ENCODE peak calls at places on chromosomes 13 and 19, in eight cellular contexts. F is fibroblast of lung, B is GM12878, N is SK-N-MC, J is GM23248, I is endothelial cell of umbilical vein, D is neuronal stem cell, V is kidney. Z is an unnamed sample.

GRCh38 chr19:57210381-57210780 is 19.1 kb downstream of the ZNF264 start:
- DNase-seq in I (no peak), D (no peak), N (no peak), V (no peak), J (no peak), B (no peak), F (no peak), Z (no peak)

GRCh38 chr19:6551607-6552450 is 21.0 kb downstream of the TNFSF9 start:
- DNase-seq in J (peak), B (no peak), I (no peak), V (peak), D (no peak), N (no peak), F (no peak), Z (no peak)

GRCh38 chr13:61255035-61255796 is 160.4 kb downstream of the PCDH20 start:
- DNase-seq in F (peak), B (no peak), V (no peak), D (no peak), I (peak), J (no peak), N (no peak), Z (no peak)

GRCh38 chr13:49446473-49446872 is 2.4 kb downstream of the SETDB2 start:
- DNase-seq in V (no peak), I (no peak), J (no peak), B (no peak), N (no peak), F (no peak), D (no peak), Z (no peak)

GRCh38 chr13:73171926-73172325 is 113.1 kb downstream of the KLF5 start:
- DNase-seq in V (no peak), D (no peak), N (no peak), B (no peak), J (peak), F (peak), I (no peak), Z (no peak)

GRCh38 chr19:5000120-5000611 is 31.3 kb downstream of the KDM4B start:
- DNase-seq in D (no peak), N (no peak), B (no peak), V (no peak), F (no peak), I (no peak), J (no peak), Z (no peak)

GRCh38 chr13:47555235-47555634 is 445.8 kb downstream of the SUCLA2 start:
- DNase-seq in D (no peak), F (peak), N (no peak), V (no peak), J (no peak), I (no peak), B (no peak), Z (no peak)

GRCh38 chr13:34011552-34012085 is 193.7 kb downstream of the RFC3 start:
- DNase-seq in V (no peak), B (no peak), I (no peak), D (no peak), J (no peak), F (no peak), N (no peak), Z (no peak)

GRCh38 chr19:45917421-45918091 is 3.0 kb upstream of the NANOS2 start:
- DNase-seq in F (no peak), D (no peak), I (no peak), J (no peak), N (no peak), B (no peak), V (no peak), Z (no peak)

GRCh38 chr13:22232186-22232585 is 561.3 kb downstream of the FGF9 start:
- DNase-seq in D (no peak), V (no peak), I (no peak), J (no peak), F (no peak), N (no peak), B (no peak), Z (no peak)

GRCh38 chr19:19488875-19489690 is 26.3 kb downstream of the TSSK6 start:
- DNase-seq in J (peak), N (peak), B (peak), F (peak), D (peak), V (peak), I (peak), Z (peak)

GRCh38 chr13:20230913-20231838 is 943 bp downstream of the GJB6 start:
- DNase-seq in V (no peak), F (no peak), B (no peak), J (no peak), D (no peak), N (no peak), I (no peak), Z (no peak)

GRCh38 chr13:113187263-113187669 is 21.2 kb downstream of the PCID2 start:
- DNase-seq in J (peak), D (no peak), B (no peak), I (peak), N (no peak), V (peak), F (peak), Z (no peak)

GRCh38 chr13:33204130-33204927 is 81.2 kb downstream of the STARD13 start:
- DNase-seq in I (peak), B (peak), V (no peak), F (peak), N (peak), D (no peak), J (peak), Z (no peak)

GRCh38 chr19:2537544-2537943 is 61.6 kb downstream of the GADD45B start:
- DNase-seq in J (no peak), B (no peak), I (no peak), N (no peak), F (no peak), D (no peak), V (no peak), Z (no peak)

GRCh38 chr19:2045501-2046045 is 5.5 kb downstream of the MKNK2 start:
- DNase-seq in F (no peak), I (no peak), N (no peak), B (no peak), J (no peak), D (no peak), V (peak), Z (no peak)

GRCh38 chr19:15175609-15176008 is 25.2 kb downstream of the NOTCH3 start:
- DNase-seq in N (no peak), B (no peak), V (no peak), D (no peak), F (no peak), J (no peak), I (no peak), Z (no peak)

GRCh38 chr19:18156841-18157464 is 4.0 kb downstream of the PIK3R2 start:
- DNase-seq in V (peak), D (no peak), I (peak), B (no peak), J (peak), F (peak), N (no peak), Z (no peak)

GRCh38 chr19:41928221-41928683 is at the start of gene ERFL:
- DNase-seq in J (peak), B (no peak), D (no peak), I (no peak), F (no peak), V (no peak), N (no peak), Z (peak)

GRCh38 chr19:51980116-51980736 is 6.4 kb downstream of the ZNF350 start:
- DNase-seq in N (no peak), I (no peak), D (no peak), B (no peak), J (no peak), V (no peak), F (no peak), Z (no peak)

GRCh38 chr13:63336549-63336948 is 1920.9 kb upstream of the PCDH20 start:
- DNase-seq in D (no peak), F (no peak), N (no peak), B (no peak), J (no peak), V (no peak), I (no peak), Z (no peak)

GRCh38 chr19:17803264-17803896 is 8.4 kb downstream of the B3GNT3 start:
- DNase-seq in V (no peak), F (no peak), D (no peak), B (no peak), N (no peak), J (no peak), I (no peak), Z (no peak)

GRCh38 chr19:57802269-57802668 is 12.4 kb downstream of the ZNF552 start:
- DNase-seq in B (no peak), J (no peak), N (no peak), D (no peak), V (no peak), I (no peak), F (no peak), Z (no peak)

GRCh38 chr13:113245858-113246791 is 36.7 kb downstream of the CUL4A start:
- DNase-seq in I (no peak), B (no peak), N (no peak), F (peak), J (peak), V (no peak), D (no peak), Z (no peak)

GRCh38 chr19:8517551-8518442 is 3.8 kb upstream of the ZNF414 start:
- DNase-seq in V (no peak), D (no peak), I (no peak), F (peak), N (no peak), J (peak), B (no peak), Z (no peak)

GRCh38 chr19:19548915-19549537 is 11.0 kb downstream of the CILP2 start:
- DNase-seq in D (no peak), N (no peak), J (peak), V (no peak), B (no peak), I (no peak), F (no peak), Z (no peak)

GRCh38 chr13:41199526-41199925 is 5.2 kb upstream of the KBTBD7 start:
- DNase-seq in D (no peak), I (no peak), N (no peak), V (no peak), F (no peak), B (peak), J (no peak), Z (no peak)

GRCh38 chr13:37369618-37370017 is 228.9 kb downstream of the POSTN start:
- DNase-seq in D (no peak), B (no peak), J (peak), I (peak), V (no peak), N (no peak), F (peak), Z (no peak)

GRCh38 chr19:13155472-13156284 is 5.5 kb downstream of the IER2 start:
- DNase-seq in D (peak), I (peak), B (no peak), J (peak), N (no peak), V (peak), F (peak), Z (no peak)

GRCh38 chr19:8511573-8512101 is 2.3 kb downstream of the ZNF414 start:
- DNase-seq in N (no peak), J (no peak), I (no peak), D (no peak), F (no peak), V (no peak), B (no peak), Z (no peak)

GRCh38 chr13:41603917-41604316 is 146.6 kb downstream of the RGCC start:
- DNase-seq in I (peak), N (no peak), J (peak), F (peak), V (no peak), D (no peak), B (no peak), Z (no peak)

GRCh38 chr13:43153436-43154082 is 130.2 kb downstream of the DNAJC15 start:
- DNase-seq in D (no peak), N (no peak), V (no peak), J (peak), B (no peak), I (no peak), F (peak), Z (no peak)

GRCh38 chr19:44723952-44724319 is 24.6 kb upstream of the BCL3 start:
- DNase-seq in D (peak), F (peak), J (peak), V (peak), B (peak), I (peak), N (no peak), Z (peak)

DNA sequence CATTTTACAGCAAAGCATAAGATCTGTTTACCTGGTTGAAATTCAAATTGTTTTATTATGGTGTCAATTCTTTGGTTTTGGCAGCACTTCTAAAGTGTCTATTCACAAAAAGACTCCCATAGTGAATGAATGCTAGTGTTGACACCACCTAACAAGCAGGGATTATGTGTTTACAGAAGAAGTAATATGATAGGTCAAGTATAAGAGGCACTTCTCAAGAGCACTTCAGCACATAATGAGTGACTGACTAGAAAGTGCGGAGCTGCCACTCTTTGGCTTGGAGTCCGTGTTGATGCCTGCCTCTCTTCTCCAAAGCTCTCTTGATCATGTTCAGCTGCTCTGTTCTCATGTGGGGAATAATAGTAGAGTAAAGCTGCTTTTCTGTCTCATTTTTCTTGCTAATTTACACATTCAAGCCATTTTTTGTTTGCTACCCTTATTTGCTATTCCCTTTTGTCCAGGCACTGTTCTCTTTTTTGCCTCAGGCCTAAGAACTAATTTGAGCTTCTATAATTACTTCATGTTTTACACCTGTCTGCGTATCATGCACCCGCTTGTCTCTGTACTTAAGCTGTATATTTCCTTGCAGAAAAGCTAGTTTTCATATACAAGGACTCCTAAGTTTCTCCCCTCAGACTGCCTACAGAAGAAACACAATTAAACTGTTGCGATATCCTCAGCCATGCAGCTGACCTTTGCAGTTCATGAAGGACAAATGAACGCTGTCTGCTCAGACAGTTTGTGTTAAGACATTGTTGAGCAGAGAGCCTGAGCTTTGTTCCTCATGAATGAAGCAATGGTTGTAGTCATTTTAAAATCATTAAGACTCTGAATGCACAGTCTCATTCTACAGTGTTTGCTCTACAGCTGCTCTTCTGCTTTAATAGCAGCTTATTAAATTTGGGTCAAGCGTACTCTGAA is 22.9 kb upstream of the MAB21L1 start:
- DNase-seq in J (no peak), F (no peak), B (no peak), D (no peak), N (no peak), V (no peak), I (no peak), Z (no peak)
- H3K9ac ChIP-seq in J (no peak), F (no peak), B (no peak), D (no peak), N (no peak), V (no peak), I (no peak), Z (no peak)

GRCh38 chr19:30221176-30221575 is 151.0 kb upstream of the ZNF536 start:
- DNase-seq in I (no peak), V (no peak), N (no peak), J (no peak), D (no peak), F (no peak), B (no peak), Z (no peak)
- H3K9ac ChIP-seq in I (no peak), V (no peak), N (no peak), J (no peak), D (no peak), F (no peak), B (no peak), Z (no peak)

GRCh38 chr13:51673165-51673564 is 88.9 kb downstream of the WDFY2 start:
- DNase-seq in F (no peak), J (no peak), I (peak), B (no peak), N (no peak), V (no peak), D (no peak), Z (no peak)
- H3K9ac ChIP-seq in F (no peak), J (no peak), I (no peak), B (no peak), N (no peak), V (no peak), D (no peak), Z (no peak)

GRCh38 chr19:588758-589692 is 656 bp upstream of the HCN2 start:
- DNase-seq in F (no peak), D (no peak), V (no peak), I (no peak), J (peak), B (no peak), N (no peak), Z (no peak)
- H3K9ac ChIP-seq in F (no peak), D (peak), V (no peak), I (no peak), J (no peak), B (no peak), N (no peak), Z (no peak)

DNA sequence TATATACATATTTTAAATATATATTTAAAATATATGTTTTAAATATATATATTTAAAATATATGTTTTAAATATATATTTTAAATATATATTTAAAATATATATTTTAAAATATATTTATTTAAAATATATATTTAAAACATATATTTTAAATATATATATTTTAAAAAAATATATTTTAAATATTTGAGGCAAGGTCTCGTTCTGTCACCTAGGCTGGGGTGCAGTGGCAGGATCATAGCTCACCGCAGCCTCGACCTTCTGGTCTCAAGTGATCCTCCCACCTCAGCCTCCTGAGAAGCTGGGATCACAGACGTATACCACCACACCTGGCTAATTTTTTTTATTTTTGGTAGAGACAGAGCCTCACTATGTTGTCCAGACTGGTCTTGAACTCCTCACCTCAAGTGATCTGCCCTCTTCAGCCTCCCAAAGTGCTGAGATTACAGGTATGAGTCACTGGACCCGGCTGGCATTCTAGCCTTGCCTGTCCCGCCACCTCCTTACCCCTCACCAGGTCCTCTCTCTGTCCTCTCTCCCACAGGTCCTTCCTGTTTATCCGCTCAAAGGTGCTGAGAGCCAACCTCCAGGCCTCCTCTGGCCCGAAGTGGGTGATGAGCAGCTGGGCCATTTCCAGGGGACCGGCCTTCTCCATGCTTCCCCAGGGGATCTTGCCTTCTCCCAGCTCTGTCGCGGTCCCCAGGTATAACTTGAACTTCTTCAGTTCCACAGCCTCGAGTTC is 564 bp downstream of the NLRP12 start:
- DNase-seq in J (no peak), D (no peak), N (no peak), I (no peak), B (no peak), V (no peak), F (no peak), Z (no peak)
- H3K9ac ChIP-seq in J (no peak), D (no peak), N (no peak), I (no peak), B (no peak), V (no peak), F (no peak), Z (no peak)

DNA sequence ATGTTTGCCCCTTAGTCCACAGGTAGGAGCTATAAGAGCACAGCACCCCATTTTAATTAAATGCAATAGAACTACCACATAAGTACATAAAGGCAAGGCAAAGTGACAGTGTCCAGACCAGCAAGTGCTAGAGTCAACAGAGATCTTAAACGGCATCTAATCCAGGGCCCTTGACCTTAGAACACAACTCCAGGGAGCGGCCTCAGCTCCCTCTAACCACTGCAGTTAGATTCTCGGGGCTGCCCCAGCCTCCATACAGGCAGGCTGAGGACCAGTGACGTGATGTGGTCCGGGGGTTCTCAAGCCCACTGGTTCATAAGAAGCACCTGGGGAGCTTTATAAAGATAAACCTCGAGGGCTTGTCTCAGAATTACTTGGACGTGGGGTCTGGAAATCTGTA is 10.0 kb upstream of the ATP12A start:
- DNase-seq in I (no peak), B (no peak), D (no peak), F (no peak), N (no peak), J (no peak), V (no peak), Z (no peak)
- H3K9ac ChIP-seq in I (no peak), B (no peak), D (no peak), F (no peak), N (no peak), J (no peak), V (no peak), Z (no peak)

GRCh38 chr13:29963086-29963485 is 112.7 kb upstream of the UBL3 start:
- DNase-seq in N (no peak), F (no peak), B (no peak), I (no peak), D (no peak), V (no peak), J (no peak), Z (no peak)
- H3K9ac ChIP-seq in N (no peak), F (no peak), B (no peak), I (no peak), D (no peak), V (no peak), J (no peak), Z (no peak)

GRCh38 chr19:32246032-32246431 is 99.4 kb upstream of the ZNF507 start:
- DNase-seq in J (no peak), N (no peak), F (no peak), I (no peak), B (no peak), D (no peak), V (no peak), Z (no peak)
- H3K9ac ChIP-seq in J (no peak), N (no peak), F (no peak), I (no peak), B (no peak), D (no peak), V (no peak), Z (no peak)

Z was measured in MM.1S.